ENCODE peak calls at places on chromosomes 3 and 15, in five cellular contexts. One of them, this sample, is unnamed.

GRCh38 chr15:35979608-35980007 is 433.6 kb upstream of the DPH6 start:
- DNase-seq in AG04449: no peak
- DNase-seq in A549: no peak
- DNase-seq in AG10803: no peak
- DNase-seq in astrocyte of the spinal cord: no peak
- DNase-seq in this sample: no peak

GRCh38 chr15:68528891-68529290 is 49.9 kb upstream of the CORO2B start:
- DNase-seq in A549: no peak
- DNase-seq in AG04449: no peak
- DNase-seq in AG10803: no peak
- DNase-seq in astrocyte of the spinal cord: peak
- DNase-seq in this sample: peak

GRCh38 chr15:74565381-74566085 is 24.5 kb downstream of the ARID3B start:
- DNase-seq in astrocyte of the spinal cord: no peak
- DNase-seq in A549: no peak
- DNase-seq in AG10803: no peak
- DNase-seq in AG04449: no peak
- DNase-seq in this sample: no peak

GRCh38 chr3:149382091-149382467 is 4.6 kb upstream of the TM4SF1 start:
- DNase-seq in A549: peak
- DNase-seq in AG10803: peak
- DNase-seq in astrocyte of the spinal cord: peak
- DNase-seq in AG04449: no peak
- DNase-seq in this sample: peak

GRCh38 chr15:73305331-73306211 is 63.2 kb downstream of the HCN4 start:
- DNase-seq in AG04449: peak
- DNase-seq in A549: peak
- DNase-seq in astrocyte of the spinal cord: peak
- DNase-seq in AG10803: peak
- DNase-seq in this sample: peak

GRCh38 chr3:73827658-73828313 is 203.0 kb upstream of the PDZRN3 start:
- DNase-seq in AG04449: no peak
- DNase-seq in AG10803: no peak
- DNase-seq in A549: no peak
- DNase-seq in astrocyte of the spinal cord: no peak
- DNase-seq in this sample: peak

GRCh38 chr3:127822836-127823589 is 698 bp upstream of the MGLL start:
- DNase-seq in astrocyte of the spinal cord: no peak
- DNase-seq in AG04449: no peak
- DNase-seq in AG10803: peak
- DNase-seq in A549: no peak
- DNase-seq in this sample: peak

GRCh38 chr15:39874890-39875549 is 45.0 kb downstream of the GPR176 start:
- DNase-seq in AG10803: peak
- DNase-seq in A549: peak
- DNase-seq in astrocyte of the spinal cord: peak
- DNase-seq in AG04449: no peak
- DNase-seq in this sample: peak

GRCh38 chr3:172276103-172276502 is 172.2 kb downstream of the GHSR start:
- DNase-seq in A549: no peak
- DNase-seq in astrocyte of the spinal cord: no peak
- DNase-seq in AG10803: no peak
- DNase-seq in AG04449: no peak
- DNase-seq in this sample: no peak

GRCh38 chr3:104526901-104527401 is 839.8 kb upstream of the ALCAM start:
- DNase-seq in AG10803: no peak
- DNase-seq in AG04449: no peak
- DNase-seq in A549: no peak
- DNase-seq in astrocyte of the spinal cord: no peak
- DNase-seq in this sample: no peak

GRCh38 chr3:38454884-38455638 is 1.4 kb downstream of the ACVR2B start:
- DNase-seq in AG10803: no peak
- DNase-seq in A549: peak
- DNase-seq in astrocyte of the spinal cord: peak
- DNase-seq in AG04449: no peak
- DNase-seq in this sample: no peak

GRCh38 chr3:120854908-120855526 is 53.0 kb upstream of the STXBP5L start:
- DNase-seq in A549: no peak
- DNase-seq in AG04449: no peak
- DNase-seq in astrocyte of the spinal cord: no peak
- DNase-seq in AG10803: no peak
- DNase-seq in this sample: no peak

GRCh38 chr3:123326531-123326930 is 122.4 kb downstream of the ADCY5 start:
- DNase-seq in AG10803: no peak
- DNase-seq in A549: no peak
- DNase-seq in AG04449: no peak
- DNase-seq in astrocyte of the spinal cord: no peak
- DNase-seq in this sample: no peak

GRCh38 chr3:51942603-51943450 is 664 bp downstream of the PARP3 start:
- DNase-seq in A549: peak
- DNase-seq in astrocyte of the spinal cord: peak
- DNase-seq in AG04449: no peak
- DNase-seq in AG10803: peak
- DNase-seq in this sample: peak

GRCh38 chr3:58563386-58564035 is 13.7 kb downstream of the FAM107A start:
- DNase-seq in AG04449: no peak
- DNase-seq in A549: no peak
- DNase-seq in astrocyte of the spinal cord: no peak
- DNase-seq in AG10803: no peak
- DNase-seq in this sample: no peak

GRCh38 chr15:31399544-31400171 is 73.0 kb downstream of the KLF13 start:
- DNase-seq in AG10803: no peak
- DNase-seq in A549: no peak
- DNase-seq in astrocyte of the spinal cord: peak
- DNase-seq in AG04449: no peak
- DNase-seq in this sample: peak

GRCh38 chr15:31398677-31399260 is 72.1 kb downstream of the KLF13 start:
- DNase-seq in AG04449: no peak
- DNase-seq in A549: no peak
- DNase-seq in AG10803: no peak
- DNase-seq in astrocyte of the spinal cord: no peak
- DNase-seq in this sample: no peak

GRCh38 chr15:31397851-31398661 is 71.4 kb downstream of the KLF13 start:
- DNase-seq in AG10803: no peak
- DNase-seq in astrocyte of the spinal cord: no peak
- DNase-seq in AG04449: no peak
- DNase-seq in A549: no peak
- DNase-seq in this sample: no peak

GRCh38 chr15:31400222-31400927 is 73.7 kb downstream of the KLF13 start:
- DNase-seq in AG04449: no peak
- DNase-seq in AG10803: no peak
- DNase-seq in A549: no peak
- DNase-seq in astrocyte of the spinal cord: no peak
- DNase-seq in this sample: no peak

GRCh38 chr15:31396881-31397560 is 70.4 kb downstream of the KLF13 start:
- DNase-seq in AG10803: peak
- DNase-seq in astrocyte of the spinal cord: no peak
- DNase-seq in AG04449: no peak
- DNase-seq in A549: peak
- DNase-seq in this sample: peak
- TF ChIP-seq CTCF in AG10803: no peak
- TF ChIP-seq CTCF in astrocyte of the spinal cord: no peak
- TF ChIP-seq CTCF in AG04449: no peak
- TF ChIP-seq CTCF in A549: peak
- TF ChIP-seq CTCF in this sample: no peak

GRCh38 chr3:125050486-125051172 is 5.2 kb downstream of the HEG1 start:
- DNase-seq in AG04449: no peak
- DNase-seq in astrocyte of the spinal cord: no peak
- DNase-seq in AG10803: no peak
- DNase-seq in A549: no peak
- DNase-seq in this sample: no peak

GRCh38 chr3:125051205-125051604 is 4.6 kb downstream of the HEG1 start:
- DNase-seq in AG04449: no peak
- DNase-seq in astrocyte of the spinal cord: no peak
- DNase-seq in A549: no peak
- DNase-seq in AG10803: no peak
- DNase-seq in this sample: no peak

GRCh38 chr3:125053304-125053699 is 2.5 kb downstream of the HEG1 start:
- DNase-seq in A549: no peak
- DNase-seq in astrocyte of the spinal cord: no peak
- DNase-seq in AG10803: no peak
- DNase-seq in AG04449: no peak
- DNase-seq in this sample: no peak

GRCh38 chr3:125052671-125053303 is 3.0 kb downstream of the HEG1 start:
- DNase-seq in A549: no peak
- DNase-seq in AG10803: peak
- DNase-seq in AG04449: peak
- DNase-seq in astrocyte of the spinal cord: peak
- DNase-seq in this sample: peak

GRCh38 chr3:125051715-125052581 is 3.8 kb downstream of the HEG1 start:
- DNase-seq in A549: no peak
- DNase-seq in astrocyte of the spinal cord: peak
- DNase-seq in AG10803: peak
- DNase-seq in AG04449: peak
- DNase-seq in this sample: peak
- H3K4me3 ChIP-seq in A549: no peak
- H3K4me3 ChIP-seq in astrocyte of the spinal cord: peak
- H3K4me3 ChIP-seq in AG10803: peak
- H3K4me3 ChIP-seq in AG04449: peak
- H3K4me3 ChIP-seq in this sample: peak

DNA sequence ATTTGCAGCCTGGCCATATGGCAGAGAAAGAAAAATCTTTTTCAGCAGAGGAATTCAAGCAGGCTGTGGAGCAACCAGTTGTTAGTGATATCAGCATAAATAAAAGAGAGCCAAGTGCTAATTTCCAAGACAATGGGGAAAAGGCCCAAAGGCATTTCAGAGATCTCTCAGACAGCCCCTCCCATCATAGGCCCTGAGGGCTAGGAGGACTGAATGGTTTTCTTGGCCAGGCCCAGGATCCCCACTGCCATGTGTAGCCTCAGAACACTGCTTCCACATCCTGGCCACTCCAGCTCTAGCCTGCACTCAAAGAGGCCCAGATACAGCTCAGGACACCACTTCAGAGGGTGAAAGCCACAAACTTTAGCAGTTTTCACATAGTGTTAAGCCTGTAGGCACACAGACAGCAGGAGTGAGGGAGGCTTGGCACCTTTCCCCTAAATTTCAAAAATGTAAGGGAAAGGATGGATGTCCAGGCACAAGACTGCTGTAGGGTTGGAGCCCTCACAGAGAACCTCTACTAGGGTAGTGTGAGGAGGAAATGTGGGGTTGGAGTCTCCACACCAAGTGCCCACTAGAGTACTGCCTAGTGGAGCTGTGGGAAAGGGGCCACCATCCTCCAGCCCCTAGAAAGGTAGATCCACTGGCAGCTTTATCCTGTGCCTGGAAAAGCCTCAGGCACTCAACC is 191.4 kb downstream of the TBL1XR1 start:
- DNase-seq in AG04449: no peak
- DNase-seq in A549: no peak
- DNase-seq in astrocyte of the spinal cord: no peak
- DNase-seq in AG10803: peak
- DNase-seq in this sample: peak
- TF ChIP-seq CTCF in AG04449: no peak
- TF ChIP-seq CTCF in A549: no peak
- TF ChIP-seq CTCF in astrocyte of the spinal cord: no peak
- TF ChIP-seq CTCF in AG10803: no peak
- TF ChIP-seq CTCF in this sample: no peak

DNA sequence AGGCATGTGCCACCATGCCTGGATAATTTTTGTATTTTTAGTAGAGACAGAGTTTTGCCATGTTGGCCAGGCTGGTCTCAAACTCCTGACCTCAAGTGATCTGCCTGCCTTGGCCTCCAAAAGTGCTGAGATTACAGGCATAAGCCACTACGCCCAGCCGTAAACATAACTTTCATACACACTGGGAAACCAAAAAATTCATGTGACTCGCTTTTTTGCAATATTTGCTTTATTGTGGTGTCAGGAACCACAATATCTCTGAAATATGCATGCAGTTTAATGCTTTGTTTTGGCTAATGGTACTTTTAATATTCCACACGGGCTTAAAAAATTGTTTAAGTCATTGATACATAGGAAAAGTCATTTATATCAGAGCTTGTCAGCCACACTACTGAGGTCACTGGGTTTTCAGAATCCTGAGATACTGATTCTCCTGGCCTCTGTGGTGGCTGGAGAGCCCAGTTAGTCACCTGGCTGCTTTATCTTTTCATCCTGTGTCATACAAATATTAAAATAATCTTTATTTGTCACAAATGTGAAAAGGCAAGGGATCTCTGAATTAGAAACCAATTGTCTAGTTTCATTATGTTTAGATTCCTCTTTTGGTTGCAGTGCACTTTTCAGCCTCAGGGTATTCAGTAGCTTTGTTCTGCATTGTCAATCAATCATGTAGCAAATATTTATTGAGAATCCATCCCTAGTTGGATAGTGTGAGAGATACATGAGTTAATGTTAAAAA is 10.0 kb downstream of the TMEM62 start:
- DNase-seq in astrocyte of the spinal cord: no peak
- DNase-seq in AG04449: no peak
- DNase-seq in A549: no peak
- DNase-seq in AG10803: peak
- DNase-seq in this sample: no peak
- H3K4me3 ChIP-seq in astrocyte of the spinal cord: no peak
- H3K4me3 ChIP-seq in AG04449: no peak
- H3K4me3 ChIP-seq in A549: no peak
- H3K4me3 ChIP-seq in AG10803: no peak
- H3K4me3 ChIP-seq in this sample: no peak

This sample was measured in fibroblast of the aortic adventitia.